ENCODE peak calls at places on chromosomes 3 and 15, in five cellular contexts. U is fibroblast of mammary gland, W is brain microvascular endothelial cell, P is cardiac fibroblast, S is astrocyte of the cerebellum. V is an unnamed sample.

GRCh38 chr15:66919421-66919820 is 146.0 kb upstream of the SMAD3 start:
- DNase-seq in U (no peak), W (no peak), S (no peak), P (no peak), V (no peak)

GRCh38 chr15:93562752-93563151 is 473.7 kb upstream of the RGMA start:
- DNase-seq in S (no peak), P (no peak), W (no peak), U (no peak), V (no peak)

GRCh38 chr15:63726491-63726890 is 107.3 kb downstream of the HERC1 start:
- DNase-seq in P (no peak), W (peak; percentile 35), S (no peak), U (no peak), V (no peak)

GRCh38 chr3:11717768-11718581 is 74.3 kb upstream of the VGLL4 start:
- DNase-seq in S (no peak), U (peak; percentile 40), W (peak; percentile 35), P (peak; percentile 69), V (no peak)

GRCh38 chr3:135238201-135238600 is 443.1 kb downstream of the EPHB1 start:
- DNase-seq in U (no peak), S (no peak), W (no peak), P (no peak), V (no peak)

GRCh38 chr15:38769492-38769891 is 204.9 kb upstream of the RASGRP1 start:
- DNase-seq in W (no peak), U (no peak), P (no peak), S (no peak), V (no peak)

GRCh38 chr3:183360971-183361624 is 67.3 kb downstream of the MCF2L2 start:
- DNase-seq in P (no peak), W (no peak), S (no peak), U (no peak), V (no peak)

GRCh38 chr15:98548172-98548971 is 100.0 kb upstream of the IGF1R start:
- DNase-seq in S (peak; percentile 5), P (peak; percentile 23), U (peak; percentile 70), W (peak; percentile 50), V (no peak)

GRCh38 chr15:100713163-100713867 is 110.9 kb downstream of the ASB7 start:
- DNase-seq in S (no peak), W (peak; percentile 77), P (peak; percentile 83), U (peak; percentile 72), V (no peak)

GRCh38 chr3:27097171-27097570 is 272.0 kb downstream of the NEK10 start:
- DNase-seq in U (no peak), P (no peak), S (no peak), W (no peak), V (no peak)

GRCh38 chr3:54874816-54875556 is 52.9 kb downstream of the LRTM1 start:
- DNase-seq in S (no peak), U (no peak), P (no peak), W (no peak), V (no peak)

GRCh38 chr3:129282727-129283327 is 4.2 kb downstream of the HMCES start:
- DNase-seq in P (peak; percentile 89), W (no peak), S (no peak), U (peak; percentile 96), V (no peak)

GRCh38 chr3:41194701-41195100 is 4.6 kb upstream of the CTNNB1 start:
- DNase-seq in S (no peak), P (no peak), U (no peak), W (no peak), V (no peak)

GRCh38 chr3:5185093-5185673 is 2.3 kb upstream of the EDEM1 start:
- DNase-seq in P (no peak), W (no peak), S (no peak), U (no peak), V (no peak)

GRCh38 chr3:179432021-179432420 is 19.2 kb downstream of the GNB4 start:
- DNase-seq in U (no peak), P (no peak), S (no peak), W (no peak), V (no peak)

GRCh38 chr15:28950916-28951315 is 65.1 kb downstream of the APBA2 start:
- DNase-seq in S (no peak), P (no peak), W (no peak), U (no peak), V (no peak)

GRCh38 chr3:145116769-145117168 is 1044.2 kb downstream of the PLOD2 start:
- DNase-seq in W (no peak), U (no peak), P (no peak), S (no peak), V (no peak)

GRCh38 chr15:53837263-53837662 is 77.8 kb upstream of the WDR72 start:
- DNase-seq in S (no peak), U (no peak), P (no peak), W (no peak), V (no peak)

DNA sequence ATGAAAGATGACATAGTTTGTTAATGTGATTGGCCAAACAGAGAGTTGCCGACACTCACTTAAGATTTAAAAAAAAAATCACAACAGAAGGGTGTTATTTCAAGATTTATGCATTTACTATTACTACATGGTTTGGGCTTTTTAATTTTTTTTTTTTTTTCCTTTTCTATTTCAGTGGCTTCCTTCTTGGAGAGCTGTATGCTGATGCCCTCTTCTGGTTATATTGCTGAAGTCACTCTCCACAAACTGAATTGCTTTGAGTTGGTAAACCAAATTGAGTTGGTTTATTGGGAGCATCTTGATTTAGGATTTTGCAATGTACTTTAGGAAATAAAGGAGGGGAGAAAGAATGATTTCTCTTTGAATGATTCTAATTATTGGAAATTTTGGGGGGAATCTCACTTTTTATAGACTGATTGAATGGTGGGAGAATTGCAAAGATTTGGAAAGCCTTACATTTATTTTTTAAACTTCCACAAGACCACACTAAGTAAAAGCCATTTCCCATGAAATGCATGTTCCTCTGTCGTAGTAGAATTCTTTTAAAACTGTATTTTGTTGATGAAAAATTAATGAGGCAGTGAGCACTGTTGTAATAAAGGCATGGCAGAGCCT is 186.6 kb upstream of the FEZF2 start:
- DNase-seq in P (peak; percentile 74), W (peak; percentile 8), U (peak; percentile 79), S (peak; percentile 31), V (no peak)
- TF ChIP-seq CTCF in P (peak; percentile 65), W (peak; percentile 64), U (peak; percentile 67), S (peak; percentile 58), V (peak; percentile 48)

DNA sequence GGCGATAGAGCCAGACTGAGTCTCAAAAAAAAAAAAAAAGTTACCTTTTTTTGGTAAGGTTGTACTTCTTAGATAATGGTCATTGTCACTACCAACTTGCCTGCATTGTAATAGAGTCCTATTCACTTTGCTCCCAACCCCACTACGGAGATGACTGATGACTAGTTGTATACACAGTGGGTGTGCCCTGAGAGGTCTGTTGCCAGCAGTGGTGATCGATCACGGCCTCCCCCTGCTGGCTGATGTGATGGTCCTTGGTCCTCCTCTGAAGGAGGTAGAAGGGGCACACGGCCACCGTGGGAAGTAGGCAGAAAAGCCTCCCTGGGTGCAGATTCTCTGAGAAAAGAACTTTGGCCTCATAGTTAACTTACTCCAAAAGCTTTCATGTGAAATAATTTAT is 10.7 kb downstream of the GCNT3 start:
- DNase-seq in W (peak; percentile 69), S (no peak), P (peak; percentile 78), U (peak; percentile 63), V (no peak)
- TF ChIP-seq CTCF in W (peak; percentile 86), S (peak; percentile 47), P (peak; percentile 64), U (peak; percentile 55), V (peak; percentile 53)

GRCh38 chr3:66993082-66993481 is 5.0 kb upstream of the KBTBD8 start:
- DNase-seq in P (no peak), W (no peak), S (no peak), U (no peak), V (no peak)

GRCh38 chr3:66991478-66991877 is 6.6 kb upstream of the KBTBD8 start:
- DNase-seq in P (peak; percentile 92), W (peak; percentile 83), S (peak; percentile 50), U (peak; percentile 88), V (peak; percentile 19)

GRCh38 chr3:66986406-66986805 is 11.7 kb upstream of the KBTBD8 start:
- DNase-seq in U (no peak), W (no peak), S (no peak), P (no peak), V (no peak)

GRCh38 chr3:66989241-66989640 is 8.9 kb upstream of the KBTBD8 start:
- DNase-seq in W (no peak), S (no peak), P (no peak), U (no peak), V (no peak)

DNA sequence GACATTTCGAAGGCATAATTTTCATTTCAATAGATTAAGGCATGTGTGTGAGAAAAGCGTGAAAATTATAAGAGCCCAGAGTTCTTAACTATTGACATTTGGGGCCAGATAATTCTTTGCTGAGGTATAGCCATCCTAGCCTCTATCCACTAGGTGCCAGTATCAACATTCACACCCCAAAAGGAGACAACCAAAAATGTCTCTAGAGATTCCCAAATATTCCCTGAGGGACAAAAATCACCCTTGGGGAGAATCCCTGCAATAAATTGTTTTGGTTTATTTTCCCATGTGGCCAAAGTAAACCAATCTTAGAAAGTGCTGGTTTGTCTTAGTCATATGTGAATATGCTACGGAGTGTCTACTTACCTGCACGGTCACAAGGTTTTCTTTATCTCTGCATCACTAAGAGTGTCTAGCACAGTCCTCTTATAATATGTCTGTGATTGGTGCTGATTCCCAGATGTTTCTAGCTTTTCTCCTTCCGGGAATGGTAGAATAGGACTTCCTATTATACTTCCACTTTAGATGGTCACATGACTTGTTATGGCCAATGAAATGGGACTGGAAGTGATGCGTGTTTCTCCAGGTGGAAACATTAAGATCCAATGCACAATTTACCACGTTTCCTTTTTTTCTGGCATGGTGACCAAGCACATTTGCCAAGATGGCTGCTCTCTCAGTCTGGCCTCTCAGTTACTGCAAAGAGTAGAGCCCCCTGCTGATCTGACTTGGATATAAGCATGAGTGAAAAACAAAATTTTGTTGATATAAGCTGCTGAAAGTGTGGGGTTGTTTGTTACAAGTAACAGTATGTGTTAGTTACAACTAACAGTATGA is 8.0 kb upstream of the KBTBD8 start:
- DNase-seq in S (no peak), U (peak; percentile 35), W (no peak), P (peak; percentile 33), V (no peak)
- TF ChIP-seq CTCF in S (peak; percentile 13), U (peak; percentile 35), W (peak; percentile 32), P (peak; percentile 26), V (peak; percentile 7)

GRCh38 chr3:16589120-16589519 is 16.1 kb downstream of the DAZL start:
- DNase-seq in P (no peak), S (no peak), W (no peak), U (no peak), V (no peak)

GRCh38 chr3:16587703-16588070 is 17.5 kb downstream of the DAZL start:
- DNase-seq in S (no peak), W (no peak), U (peak; percentile 11), P (peak; percentile 60), V (no peak)

GRCh38 chr3:16587047-16587702 is 18.0 kb downstream of the DAZL start:
- DNase-seq in S (no peak), P (no peak), U (no peak), W (peak; percentile 9), V (no peak)

GRCh38 chr3:16583551-16583950 is 21.7 kb downstream of the DAZL start:
- DNase-seq in U (no peak), P (peak; percentile 28), W (no peak), S (no peak), V (no peak)
- TF ChIP-seq CTCF in U (no peak), P (no peak), W (no peak), S (no peak), V (no peak)

V was measured in D721Med.